ENCODE peak calls at places on chromosomes 2 and 18, in seven cellular contexts. L is esophagus squamous epithelium, A is stomach, U is adrenal gland, I is suprapubic skin, Q is ovary, W is A549. N is an unnamed sample.

GRCh38 chr2:198791623-198792022 is 666.1 kb downstream of the SATB2 start:
- DNase-seq in L (no peak), A (no peak), U (no peak), I (no peak), Q (no peak), W (no peak), N (no peak)

GRCh38 chr2:202251494-202251893 is 13.1 kb upstream of the SUMO1 start:
- DNase-seq in L (no peak), A (no peak), U (no peak), I (no peak), Q (no peak), W (no peak), N (no peak)

GRCh38 chr2:187497140-187497539 is 49.1 kb upstream of the CALCRL start:
- DNase-seq in L (no peak), A (no peak), U (no peak), I (no peak), Q (no peak), W (no peak), N (no peak)

GRCh38 chr2:128348505-128349065 is 29.9 kb upstream of the HS6ST1 start:
- DNase-seq in L (no peak), A (no peak), U (no peak), I (no peak), Q (no peak), W (no peak), N (no peak)

GRCh38 chr2:237601453-237602116 is 11.1 kb upstream of the RAB17 start:
- DNase-seq in L (no peak), A (no peak), U (no peak), I (no peak), Q (no peak), W (no peak), N (no peak)

GRCh38 chr2:19746611-19747309 is 155.0 kb downstream of the TTC32 start:
- DNase-seq in L (no peak), A (no peak), U (no peak), I (no peak), Q (no peak), W (peak; percentile 72), N (no peak)

GRCh38 chr2:148201075-148202004 is 180.4 kb downstream of the MBD5 start:
- DNase-seq in L (no peak), A (peak; percentile 42), U (peak; percentile 11), I (no peak), Q (no peak), W (peak; percentile 9), N (no peak)

GRCh38 chr2:109135572-109136185 is 6.7 kb downstream of the SH3RF3 start:
- DNase-seq in L (no peak), A (no peak), U (no peak), I (no peak), Q (no peak), W (no peak), N (peak; percentile 45)

GRCh38 chr2:104448661-104449410 is 405.1 kb upstream of the POU3F3 start:
- DNase-seq in L (no peak), A (no peak), U (no peak), I (no peak), Q (no peak), W (no peak), N (no peak)

GRCh38 chr18:25164837-25165791 is 186.9 kb downstream of the ZNF521 start:
- DNase-seq in L (no peak), A (no peak), U (peak; percentile 20), I (no peak), Q (no peak), W (no peak), N (no peak)

GRCh38 chr2:240298803-240299709 is 136.4 kb upstream of the GPC1 start:
- DNase-seq in L (no peak), A (peak; percentile 17), U (no peak), I (no peak), Q (no peak), W (no peak), N (no peak)

GRCh38 chr2:73292906-73293533 is 328 bp downstream of the EGR4 start:
- DNase-seq in L (no peak), A (no peak), U (no peak), I (no peak), Q (no peak), W (peak; percentile 43), N (no peak)

GRCh38 chr2:84908948-84909713 is 3.7 kb downstream of the TMSB10 start:
- DNase-seq in L (no peak), A (no peak), U (no peak), I (no peak), Q (no peak), W (no peak), N (no peak)

GRCh38 chr2:177799531-177799930 is 273.0 kb downstream of the PDE11A start:
- DNase-seq in L (no peak), A (no peak), U (no peak), I (no peak), Q (no peak), W (no peak), N (no peak)

GRCh38 chr2:195017890-195018289 is 639.1 kb upstream of the SLC39A10 start:
- DNase-seq in L (no peak), A (no peak), U (no peak), I (no peak), Q (no peak), W (no peak), N (no peak)

GRCh38 chr18:61549889-61550288 is 216.7 kb downstream of the CDH20 start:
- DNase-seq in L (no peak), A (no peak), U (no peak), I (no peak), Q (no peak), W (no peak), N (no peak)

GRCh38 chr2:67604360-67604759 is 207.2 kb downstream of the ETAA1 start:
- DNase-seq in L (no peak), A (no peak), U (no peak), I (no peak), Q (no peak), W (no peak), N (no peak)

GRCh38 chr2:19356545-19357382 is 1.7 kb downstream of the OSR1 start:
- DNase-seq in L (no peak), A (no peak), U (no peak), I (no peak), Q (no peak), W (no peak), N (no peak)

GRCh38 chr2:126507425-126507867 is 148.5 kb upstream of the GYPC start:
- DNase-seq in L (no peak), A (no peak), U (no peak), I (no peak), Q (no peak), W (no peak), N (no peak)

GRCh38 chr2:239865059-239865639 is 160.0 kb downstream of the NDUFA10 start:
- DNase-seq in L (no peak), A (no peak), U (no peak), I (no peak), Q (no peak), W (no peak), N (no peak)

GRCh38 chr2:79887747-79888374 is 375.0 kb downstream of the CTNNA2 start:
- DNase-seq in L (no peak), A (no peak), U (peak; percentile 17), I (no peak), Q (no peak), W (peak; percentile 8), N (no peak)

GRCh38 chr18:38241736-38242135 is 676.1 kb upstream of the CELF4 start:
- DNase-seq in L (no peak), A (no peak), U (no peak), I (no peak), Q (no peak), W (no peak), N (no peak)

GRCh38 chr18:47970664-47971523 is 40.4 kb upstream of the SMAD2 start:
- DNase-seq in L (no peak), A (no peak), U (no peak), I (no peak), Q (no peak), W (no peak), N (no peak)

GRCh38 chr2:6412533-6413085 is 453.1 kb downstream of the CMPK2 start:
- DNase-seq in L (no peak), A (no peak), U (no peak), I (no peak), Q (no peak), W (no peak), N (no peak)

GRCh38 chr2:79219383-79219988 is 59.9 kb upstream of the REG3A start:
- DNase-seq in L (no peak), A (peak; percentile 51), U (peak; percentile 32), I (no peak), Q (no peak), W (peak; percentile 19), N (no peak)

DNA sequence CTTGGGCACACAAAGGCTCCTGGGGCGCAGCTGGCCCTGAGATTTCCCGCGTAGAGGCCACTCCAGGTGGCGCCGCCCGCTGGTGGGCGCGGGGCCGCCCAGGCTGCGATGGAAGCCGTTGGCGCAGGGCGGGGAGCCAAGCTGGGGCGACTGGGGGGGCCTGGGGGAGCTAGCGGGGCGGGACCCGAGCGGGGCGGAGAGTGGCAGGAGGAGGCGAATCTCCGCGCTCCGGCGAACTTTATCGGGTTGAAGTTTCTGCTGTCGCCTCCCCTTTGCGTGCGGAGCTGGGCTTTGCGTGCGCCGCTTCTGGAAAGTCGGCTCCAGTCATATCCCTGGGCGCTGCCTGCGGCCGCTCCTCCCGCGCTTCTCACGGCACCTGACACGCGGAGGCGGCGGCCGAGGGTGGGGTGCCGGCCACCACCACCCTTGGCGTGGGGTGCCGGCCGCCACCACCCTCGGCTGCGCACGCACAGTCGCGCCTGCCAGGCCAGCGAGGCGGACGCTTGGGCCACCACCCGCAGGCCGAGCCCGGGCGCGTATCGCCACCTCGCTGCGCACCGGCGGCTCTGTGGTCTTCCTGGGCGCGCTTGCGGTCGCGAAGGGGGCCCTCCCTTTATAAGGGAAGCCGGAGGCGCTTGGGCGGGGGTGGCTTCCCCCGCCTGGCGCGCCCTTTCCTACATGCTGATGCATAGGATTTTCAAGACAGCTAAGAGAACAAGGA is 919 bp upstream of the CYP1B1 start:
- DNase-seq in L (no peak), A (peak; percentile 70), U (peak; percentile 82), I (peak; percentile 89), Q (peak; percentile 65), W (peak; percentile 78), N (peak; percentile 82)
- TF ChIP-seq POLR2A in L (peak; percentile 37), A (no peak), U (peak; percentile 14), I (peak; percentile 47), Q (peak; percentile 26), W (peak; percentile 57), N (peak; percentile 35)

GRCh38 chr2:112836695-112837117 is at the start of gene IL1B:
- DNase-seq in L (no peak), A (no peak), U (no peak), I (no peak), Q (no peak), W (no peak), N (no peak)
- TF ChIP-seq POLR2A in L (no peak), A (no peak), U (no peak), I (no peak), Q (no peak), W (no peak), N (no peak)

GRCh38 chr2:28435796-28436425 is 43.3 kb downstream of the FOSL2 start:
- DNase-seq in L (no peak), A (no peak), U (no peak), I (no peak), Q (no peak), W (peak; percentile 35), N (no peak)
- TF ChIP-seq POLR2A in L (no peak), A (no peak), U (no peak), I (no peak), Q (no peak), W (no peak), N (no peak)

DNA sequence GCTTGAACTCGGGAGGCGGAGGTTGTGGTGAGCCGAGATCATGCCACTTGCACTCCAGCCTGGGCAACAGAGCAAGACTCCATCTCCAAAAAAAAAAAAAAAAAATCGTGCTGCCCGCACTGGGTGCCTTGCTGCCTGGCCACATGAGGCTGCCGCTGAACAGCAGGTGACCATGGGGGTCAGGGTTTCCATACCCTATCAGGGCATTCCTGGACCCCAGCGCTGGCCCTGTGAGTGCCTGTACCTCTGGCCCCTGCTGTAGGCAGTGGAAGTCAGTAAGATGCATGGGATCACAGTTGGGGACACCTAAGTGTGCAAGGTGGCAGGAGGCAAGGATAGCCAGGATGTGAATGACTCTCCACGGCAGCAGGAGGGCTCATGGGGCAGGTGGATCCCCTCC is 18.9 kb downstream of the SAG start:
- DNase-seq in L (no peak), A (no peak), U (no peak), I (no peak), Q (no peak), W (no peak), N (no peak)
- TF ChIP-seq POLR2A in L (no peak), A (no peak), U (no peak), I (no peak), Q (no peak), W (no peak), N (no peak)

N was measured in uterus.